ENCODE peak calls at places on chromosomes 1 and 21, in eight cellular contexts. M, H, O, L, B, V, G and X are unnamed samples. For H3K36me3, the result is how much of the 10 kb centered on the place peaks cover.

GRCh38 chr1:85502625-85503083 is 37.7 kb upstream of the DDAH1 start:
- DNase-seq in M (peak), H (peak), O (peak), L (no peak), B (no peak), V (peak), G (peak), X (peak)

GRCh38 chr1:7108251-7108650 is 323.0 kb downstream of the CAMTA1 start:
- DNase-seq in M (no peak), H (no peak), O (no peak), L (no peak), B (no peak), V (no peak), G (no peak), X (no peak)

GRCh38 chr1:72724951-72725863 is 442.9 kb upstream of the NEGR1 start:
- DNase-seq in M (peak), H (no peak), O (no peak), L (peak), B (no peak), V (no peak), G (peak), X (peak)

GRCh38 chr1:31348449-31348848 is 24.4 kb downstream of the FABP3 start:
- DNase-seq in M (no peak), H (no peak), O (no peak), L (peak), B (no peak), V (no peak), G (no peak), X (no peak)

GRCh38 chr1:71223949-71224348 is 143.1 kb upstream of the ZRANB2 start:
- DNase-seq in M (no peak), H (no peak), O (no peak), L (no peak), B (no peak), V (no peak), G (no peak), X (no peak)

GRCh38 chr1:160606611-160607010 is 27.3 kb upstream of the CD84 start:
- DNase-seq in M (no peak), H (no peak), O (no peak), L (no peak), B (no peak), V (no peak), G (no peak), X (no peak)

GRCh38 chr1:227808566-227808965 is 6.9 kb upstream of the PRSS38 start:
- DNase-seq in M (no peak), H (no peak), O (no peak), L (no peak), B (no peak), V (no peak), G (no peak), X (no peak)

GRCh38 chr21:26961704-26962103 is 5.2 kb downstream of the ADAMTS5 start:
- DNase-seq in M (no peak), H (no peak), O (no peak), L (no peak), B (no peak), V (no peak), G (no peak), X (peak)

GRCh38 chr1:118948351-118948750 is 39.8 kb downstream of the TBX15 start:
- DNase-seq in M (no peak), H (no peak), O (no peak), L (no peak), B (no peak), V (no peak), G (no peak), X (no peak)

GRCh38 chr1:72670902-72671301 is 388.6 kb upstream of the NEGR1 start:
- DNase-seq in M (no peak), H (no peak), O (no peak), L (no peak), B (no peak), V (no peak), G (no peak), X (no peak)

GRCh38 chr21:44932366-44933181 is 7.3 kb upstream of the SLX9 start:
- DNase-seq in M (peak), H (no peak), O (no peak), L (peak), B (peak), V (no peak), G (peak), X (peak)

GRCh38 chr1:110235181-110235838 is 25.2 kb downstream of the KCNC4 start:
- DNase-seq in M (no peak), H (no peak), O (no peak), L (no peak), B (no peak), V (peak), G (no peak), X (peak)

GRCh38 chr1:37433171-37433570 is 41.2 kb upstream of the ZC3H12A start:
- DNase-seq in M (no peak), H (no peak), O (no peak), L (no peak), B (no peak), V (no peak), G (no peak), X (no peak)

GRCh38 chr1:162498442-162498785 is 796 bp downstream of the UHMK1 start:
- DNase-seq in M (no peak), H (peak), O (peak), L (no peak), B (no peak), V (no peak), G (no peak), X (no peak)

GRCh38 chr1:27098447-27099153 is 56.3 kb downstream of the SLC9A1 start:
- DNase-seq in M (no peak), H (peak), O (no peak), L (no peak), B (no peak), V (no peak), G (peak), X (peak)

GRCh38 chr1:221947731-221948130 is 205.8 kb upstream of the DUSP10 start:
- DNase-seq in M (no peak), H (peak), O (no peak), L (no peak), B (no peak), V (no peak), G (no peak), X (no peak)

GRCh38 chr1:19476440-19477190 is 8.7 kb downstream of the CAPZB start:
- DNase-seq in M (no peak), H (no peak), O (peak), L (no peak), B (peak), V (no peak), G (no peak), X (no peak)

GRCh38 chr1:59290173-59290954 is 6.5 kb upstream of the FGGY start:
- DNase-seq in M (peak), H (peak), O (peak), L (no peak), B (no peak), V (peak), G (no peak), X (peak)

GRCh38 chr1:36876990-36877389 is 157.3 kb downstream of the GRIK3 start:
- DNase-seq in M (no peak), H (no peak), O (no peak), L (peak), B (no peak), V (peak), G (no peak), X (peak)

GRCh38 chr1:162218975-162219374 is 149.5 kb downstream of the NOS1AP start:
- DNase-seq in M (no peak), H (peak), O (peak), L (no peak), B (no peak), V (no peak), G (no peak), X (no peak)

GRCh38 chr21:35796834-35797233 is 263.5 kb downstream of the SETD4 start:
- DNase-seq in M (no peak), H (no peak), O (no peak), L (no peak), B (no peak), V (no peak), G (no peak), X (no peak)

GRCh38 chr1:170660874-170661645 is 2.9 kb upstream of the PRRX1 start:
- DNase-seq in M (peak), H (no peak), O (no peak), L (no peak), B (no peak), V (no peak), G (peak), X (peak)

GRCh38 chr21:46394819-46395152 is 63.9 kb upstream of the DIP2A start:
- DNase-seq in M (no peak), H (no peak), O (no peak), L (peak), B (no peak), V (no peak), G (peak), X (peak)
- H3K36me3 ChIP-seq in M (half or more), H (under half), O (under half), L (under half), B (under half), V (under half), G (half or more), X (under half)

GRCh38 chr1:62725255-62725654 is 37.1 kb upstream of the DOCK7 start:
- DNase-seq in M (no peak), H (peak), O (peak), L (peak), B (no peak), V (no peak), G (no peak), X (no peak)

GRCh38 chr1:62725981-62726588 is 37.9 kb upstream of the DOCK7 start:
- DNase-seq in M (no peak), H (no peak), O (peak), L (no peak), B (no peak), V (no peak), G (no peak), X (no peak)

GRCh38 chr1:62722796-62723195 is 34.6 kb upstream of the DOCK7 start:
- DNase-seq in M (no peak), H (no peak), O (no peak), L (no peak), B (no peak), V (no peak), G (no peak), X (no peak)

GRCh38 chr1:62723841-62724240 is 35.7 kb upstream of the DOCK7 start:
- DNase-seq in M (no peak), H (no peak), O (no peak), L (no peak), B (no peak), V (no peak), G (no peak), X (no peak)

GRCh38 chr1:62724430-62724829 is 36.2 kb upstream of the DOCK7 start:
- DNase-seq in M (no peak), H (no peak), O (no peak), L (no peak), B (no peak), V (no peak), G (no peak), X (no peak)
- H3K4me3 ChIP-seq in M (no peak), H (no peak), O (no peak), L (no peak), B (no peak), V (no peak), G (no peak), X (no peak)

DNA sequence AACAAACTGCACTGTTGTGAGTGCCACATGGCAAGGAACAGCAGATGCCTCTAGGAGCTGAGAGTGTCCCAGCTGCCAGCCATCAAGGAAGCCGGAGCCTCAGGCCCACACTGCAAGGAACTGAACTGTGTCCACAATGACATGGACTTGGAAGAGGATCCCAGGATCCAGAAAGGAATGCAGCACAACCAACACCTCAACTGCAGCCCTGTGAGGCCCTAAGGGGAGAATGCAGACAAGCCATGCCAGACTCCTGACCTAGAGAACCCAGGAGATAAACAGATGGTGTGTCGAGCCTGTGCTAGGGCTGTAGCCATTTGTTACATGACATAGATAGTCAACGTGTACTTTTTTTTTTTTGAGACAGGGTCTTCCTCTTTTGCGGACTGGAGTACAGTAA is 182.8 kb downstream of the AJAP1 start:
- DNase-seq in M (no peak), H (no peak), O (no peak), L (no peak), B (no peak), V (no peak), G (no peak), X (no peak)
- H3K36me3 ChIP-seq in M (under half), H (under half), O (under half), L (under half), B (under half), V (under half), G (under half), X (under half)

GRCh38 chr1:223393275-223394214 is at the start of gene CCDC185:
- DNase-seq in M (no peak), H (no peak), O (no peak), L (peak), B (no peak), V (peak), G (peak), X (peak)
- H3K4me3 ChIP-seq in M (no peak), H (peak), O (peak), L (peak), B (no peak), V (peak), G (peak), X (no peak)

DNA sequence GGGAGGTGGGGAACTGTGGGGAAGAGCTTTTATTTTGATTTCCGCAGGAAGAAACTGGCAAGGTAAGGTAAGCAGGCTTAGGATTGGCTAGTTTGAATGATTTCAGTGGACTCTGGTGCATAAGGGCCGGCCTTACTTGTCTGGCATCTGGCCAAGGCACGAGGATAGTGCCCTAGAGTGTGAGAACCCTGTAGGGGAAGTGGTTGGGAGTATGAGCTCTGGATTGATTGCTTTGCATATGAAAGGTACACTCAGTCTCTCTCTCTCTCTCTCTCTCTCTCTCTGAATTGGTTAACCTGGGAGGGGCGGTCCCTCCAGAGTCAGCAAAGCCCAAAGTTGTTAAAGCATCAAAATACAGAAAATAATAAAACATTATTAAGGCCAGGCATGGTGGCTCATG is 463.0 kb downstream of the SIPA1L2 start:
- DNase-seq in M (no peak), H (peak), O (no peak), L (no peak), B (no peak), V (no peak), G (no peak), X (peak)
- H3K36me3 ChIP-seq in M (under half), H (under half), O (under half), L (under half), B (under half), V (under half), G (under half), X (under half)

GRCh38 chr1:12404918-12405317 is 175.1 kb downstream of the VPS13D start:
- DNase-seq in M (no peak), H (no peak), O (no peak), L (no peak), B (no peak), V (no peak), G (no peak), X (no peak)
- H3K4me3 ChIP-seq in M (no peak), H (no peak), O (no peak), L (no peak), B (no peak), V (no peak), G (no peak), X (no peak)

DNA sequence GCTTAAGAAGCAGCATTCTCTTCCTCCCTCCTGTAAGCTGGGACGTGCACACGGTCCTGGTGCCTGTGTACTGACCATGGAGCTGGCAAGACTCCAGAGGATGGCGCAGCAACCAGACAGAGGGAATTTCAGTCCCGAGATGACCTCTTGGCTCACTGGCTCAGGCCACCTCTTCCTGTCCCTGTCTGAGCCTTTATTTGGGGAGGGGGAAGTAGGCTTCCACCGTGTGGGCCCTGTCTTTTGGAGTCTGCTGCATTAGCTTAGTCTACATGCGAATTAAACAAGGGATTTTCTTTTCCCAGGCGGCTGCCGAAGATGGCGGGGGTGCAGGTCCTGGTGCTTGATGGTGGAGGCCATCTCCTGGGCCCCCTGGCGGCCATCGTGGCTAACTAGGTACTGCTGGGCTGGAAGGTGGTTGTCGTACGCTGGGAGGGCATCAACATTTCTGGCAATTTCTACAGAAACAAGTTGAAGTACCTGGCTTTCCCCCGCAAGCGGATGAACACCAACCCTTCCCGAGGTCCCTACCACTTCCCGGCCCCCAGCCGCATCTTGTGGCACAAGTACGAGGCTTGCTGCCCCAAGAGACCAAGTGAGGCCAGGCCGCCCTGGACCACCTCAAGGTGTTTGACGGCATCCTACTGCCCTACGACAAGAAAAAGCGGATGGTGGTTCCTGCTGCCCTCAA is 10.2 kb downstream of the IL24 start:
- DNase-seq in M (peak), H (no peak), O (no peak), L (no peak), B (no peak), V (peak), G (no peak), X (peak)
- H3K36me3 ChIP-seq in M (under half), H (under half), O (under half), L (under half), B (half or more), V (under half), G (under half), X (under half)

GRCh38 chr1:201834621-201835020 is 5.7 kb downstream of the IPO9 start:
- DNase-seq in M (no peak), H (no peak), O (no peak), L (no peak), B (no peak), V (no peak), G (no peak), X (no peak)

GRCh38 chr1:201827321-201828281 is 1.4 kb upstream of the IPO9 start:
- DNase-seq in M (peak), H (peak), O (no peak), L (peak), B (no peak), V (no peak), G (no peak), X (no peak)

GRCh38 chr1:201828820-201829774 is at the start of gene IPO9:
- DNase-seq in M (peak), H (peak), O (peak), L (peak), B (peak), V (peak), G (peak), X (peak)

GRCh38 chr1:201828451-201828819 is 522 bp upstream of the IPO9 start:
- DNase-seq in M (no peak), H (no peak), O (peak), L (peak), B (no peak), V (no peak), G (no peak), X (no peak)

DNA sequence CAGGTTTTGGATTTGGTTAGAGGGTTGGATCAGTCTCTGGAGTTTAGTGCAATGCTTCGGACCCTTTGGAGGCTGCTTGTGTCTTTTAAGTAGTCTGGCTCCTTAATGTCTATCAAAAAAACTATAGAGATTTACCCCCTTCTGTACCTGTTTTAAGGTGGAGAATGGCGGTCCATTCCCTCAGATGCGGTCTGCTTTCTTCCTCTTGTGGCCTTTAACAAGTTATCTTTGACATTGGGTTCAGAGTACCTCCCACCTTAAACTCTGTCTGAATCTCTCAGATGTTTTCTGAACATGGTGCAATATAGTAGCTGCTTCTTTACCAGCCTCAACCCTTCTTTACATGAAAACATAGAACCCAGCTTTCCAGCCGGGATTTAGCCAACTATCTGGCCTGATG is 2.4 kb downstream of the IPO9 start:
- DNase-seq in M (no peak), H (no peak), O (no peak), L (no peak), B (no peak), V (no peak), G (no peak), X (no peak)
- H3K4me3 ChIP-seq in M (no peak), H (no peak), O (no peak), L (no peak), B (peak), V (no peak), G (no peak), X (no peak)

DNA sequence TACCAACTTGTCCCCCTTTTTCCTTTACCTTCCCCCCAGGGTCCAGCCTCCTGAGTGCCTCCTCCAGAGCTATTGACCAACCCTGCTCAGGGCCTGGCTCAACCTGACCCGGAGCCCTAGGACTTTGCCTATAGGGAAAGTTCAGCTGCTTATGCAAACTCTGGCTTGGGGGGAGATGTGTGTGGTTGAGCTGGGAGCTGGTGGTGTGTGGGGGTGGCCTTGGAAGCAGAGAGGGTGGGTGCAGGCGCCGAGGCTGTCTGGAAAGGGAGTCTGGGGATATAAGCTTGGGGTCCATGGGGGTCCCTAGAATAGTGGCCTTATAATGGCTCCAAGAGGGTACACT is 14.1 kb downstream of the KCNQ4 start:
- DNase-seq in M (no peak), H (no peak), O (no peak), L (peak), B (no peak), V (no peak), G (peak), X (no peak)
- H3K36me3 ChIP-seq in M (under half), H (under half), O (under half), L (under half), B (under half), V (under half), G (under half), X (under half)

GRCh38 chr1:203454986-203455471 is 20.6 kb upstream of the PRELP start:
- DNase-seq in M (no peak), H (no peak), O (peak), L (no peak), B (no peak), V (no peak), G (no peak), X (no peak)

GRCh38 chr1:203453616-203454015 is 22.0 kb upstream of the PRELP start:
- DNase-seq in M (peak), H (no peak), O (no peak), L (no peak), B (no peak), V (no peak), G (no peak), X (no peak)

GRCh38 chr1:203451849-203452784 is 23.5 kb upstream of the PRELP start:
- DNase-seq in M (no peak), H (no peak), O (no peak), L (peak), B (no peak), V (no peak), G (no peak), X (no peak)

GRCh38 chr1:203450541-203451149 is 25.0 kb upstream of the PRELP start:
- DNase-seq in M (peak), H (no peak), O (no peak), L (no peak), B (no peak), V (no peak), G (no peak), X (peak)

GRCh38 chr1:203453016-203453415 is 22.6 kb upstream of the PRELP start:
- DNase-seq in M (no peak), H (no peak), O (no peak), L (no peak), B (no peak), V (no peak), G (no peak), X (no peak)
- H3K4me3 ChIP-seq in M (no peak), H (no peak), O (no peak), L (no peak), B (no peak), V (no peak), G (no peak), X (no peak)